ENCODE peak calls at places on chromosomes 3 and 15, in four cellular contexts. C is mesothelial cell of epicardium, H is endothelial cell of umbilical vein, N is lower leg skin. Z is an unnamed sample.

GRCh38 chr3:78506581-78507195 is 1261.1 kb downstream of the ROBO1 start:
- DNase-seq in N (no peak), C (no peak), H (no peak), Z (no peak)

GRCh38 chr3:135981701-135982403 is 16.3 kb downstream of the PPP2R3A start:
- DNase-seq in H (no peak), C (no peak), N (no peak), Z (no peak)

GRCh38 chr3:120160050-120160449 is 65.8 kb upstream of the GSK3B start:
- DNase-seq in C (no peak), H (no peak), N (peak; percentile 84), Z (peak; percentile 92)

GRCh38 chr15:68379058-68379758 is 52.8 kb downstream of the ITGA11 start:
- DNase-seq in C (no peak), N (peak; percentile 9), H (no peak), Z (peak; percentile 62)

GRCh38 chr15:52180196-52180835 is 10.9 kb downstream of the GNB5 start:
- DNase-seq in C (no peak), H (no peak), N (peak; percentile 24), Z (no peak)

GRCh38 chr3:50245831-50246516 is 10.0 kb downstream of the GNAI2 start:
- DNase-seq in H (peak; percentile 90), N (peak; percentile 88), C (peak; percentile 98), Z (peak; percentile 98)

GRCh38 chr3:174440350-174440716 is 418.8 kb upstream of the NAALADL2 start:
- DNase-seq in C (no peak), H (no peak), N (peak; percentile 31), Z (no peak)

GRCh38 chr15:101492752-101493692 is 3.5 kb upstream of the PCSK6 start:
- DNase-seq in H (no peak), N (no peak), C (no peak), Z (peak; percentile 25)

GRCh38 chr3:141280690-141281089 is 49.1 kb downstream of the PXYLP1 start:
- DNase-seq in C (no peak), H (no peak), N (no peak), Z (peak; percentile 57)

GRCh38 chr3:39154323-39155021 is 1.1 kb upstream of the CSRNP1 start:
- DNase-seq in H (no peak), N (no peak), C (no peak), Z (no peak)

GRCh38 chr3:185335799-185336198 is 27.1 kb upstream of the MAP3K13 start:
- DNase-seq in N (no peak), C (no peak), H (peak; percentile 36), Z (no peak)

GRCh38 chr3:183108002-183108449 is 8.7 kb upstream of the MCCC1 start:
- DNase-seq in N (no peak), C (no peak), H (peak; percentile 41), Z (no peak)

GRCh38 chr15:79315623-79316328 is 4.9 kb downstream of the TMED3 start:
- DNase-seq in N (no peak), H (no peak), C (no peak), Z (no peak)

GRCh38 chr3:30720586-30721313 is 114.3 kb downstream of the TGFBR2 start:
- DNase-seq in N (no peak), C (no peak), H (peak; percentile 71), Z (no peak)

GRCh38 chr3:124779116-124779515 is 48.9 kb downstream of the UMPS start:
- DNase-seq in N (no peak), C (no peak), H (no peak), Z (no peak)

GRCh38 chr3:142027713-142028112 is 121.6 kb downstream of the TFDP2 start:
- DNase-seq in N (no peak), C (no peak), H (peak; percentile 64), Z (no peak)

GRCh38 chr3:127637546-127637945 is 8.6 kb downstream of the PODXL2 start:
- DNase-seq in H (no peak), N (no peak), C (no peak), Z (no peak)

GRCh38 chr3:172182797-172183196 is 143.4 kb downstream of the FNDC3B start:
- DNase-seq in H (no peak), N (no peak), C (no peak), Z (no peak)

GRCh38 chr3:134039161-134039862 is 9.6 kb upstream of the SLCO2A1 start:
- DNase-seq in H (no peak), C (no peak), N (no peak), Z (peak; percentile 67)

GRCh38 chr15:70328137-70329115 is 230.7 kb upstream of the TLE3 start:
- DNase-seq in C (peak; percentile 35), H (no peak), N (no peak), Z (peak; percentile 79)

GRCh38 chr3:170689218-170689874 is 103.5 kb upstream of the SLC7A14 start:
- DNase-seq in N (peak; percentile 47), H (peak; percentile 62), C (peak; percentile 62), Z (peak; percentile 86)

GRCh38 chr3:40597441-40597840 is 72.7 kb downstream of the ZNF621 start:
- DNase-seq in N (no peak), C (no peak), H (no peak), Z (no peak)

GRCh38 chr3:31364711-31365110 is 168.0 kb upstream of the STT3B start:
- DNase-seq in H (no peak), N (no peak), C (no peak), Z (no peak)

GRCh38 chr3:44678480-44679116 is 30.1 kb downstream of the ZNF35 start:
- DNase-seq in C (no peak), H (no peak), N (no peak), Z (no peak)

GRCh38 chr3:155019576-155019975 is 60.5 kb upstream of the MME start:
- DNase-seq in N (no peak), C (no peak), H (no peak), Z (no peak)

GRCh38 chr15:68638953-68639500 is 60.2 kb downstream of the CORO2B start:
- DNase-seq in C (no peak), H (no peak), N (no peak), Z (no peak)

GRCh38 chr3:197463279-197463678 is 92.5 kb downstream of the BDH1 start:
- DNase-seq in C (no peak), H (no peak), N (no peak), Z (no peak)

DNA sequence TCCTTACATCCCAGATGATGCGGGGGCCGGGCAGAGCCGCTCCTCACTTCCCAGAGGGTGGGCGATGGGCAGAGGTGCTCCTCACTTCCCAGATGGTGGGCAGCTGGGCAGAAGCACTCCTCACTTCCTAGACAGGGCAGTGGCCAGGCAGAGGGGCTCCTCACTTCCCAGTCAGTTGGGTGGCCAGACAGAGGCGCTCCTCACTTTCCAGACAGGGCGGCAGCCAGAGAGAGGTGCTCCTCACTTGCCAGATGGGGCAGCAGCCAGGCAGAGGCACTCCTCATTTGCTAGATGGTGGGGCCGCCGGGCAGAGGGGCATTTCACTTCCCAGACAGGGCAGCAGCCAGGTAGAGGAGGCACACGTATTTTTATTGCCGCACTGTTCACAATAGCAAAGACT is 622.0 kb upstream of the KCNMB2 start:
- DNase-seq in C (no peak), N (no peak), H (no peak), Z (no peak)
- TF ChIP-seq CTCF in C (no peak), N (no peak), H (no peak), Z (no peak)

DNA sequence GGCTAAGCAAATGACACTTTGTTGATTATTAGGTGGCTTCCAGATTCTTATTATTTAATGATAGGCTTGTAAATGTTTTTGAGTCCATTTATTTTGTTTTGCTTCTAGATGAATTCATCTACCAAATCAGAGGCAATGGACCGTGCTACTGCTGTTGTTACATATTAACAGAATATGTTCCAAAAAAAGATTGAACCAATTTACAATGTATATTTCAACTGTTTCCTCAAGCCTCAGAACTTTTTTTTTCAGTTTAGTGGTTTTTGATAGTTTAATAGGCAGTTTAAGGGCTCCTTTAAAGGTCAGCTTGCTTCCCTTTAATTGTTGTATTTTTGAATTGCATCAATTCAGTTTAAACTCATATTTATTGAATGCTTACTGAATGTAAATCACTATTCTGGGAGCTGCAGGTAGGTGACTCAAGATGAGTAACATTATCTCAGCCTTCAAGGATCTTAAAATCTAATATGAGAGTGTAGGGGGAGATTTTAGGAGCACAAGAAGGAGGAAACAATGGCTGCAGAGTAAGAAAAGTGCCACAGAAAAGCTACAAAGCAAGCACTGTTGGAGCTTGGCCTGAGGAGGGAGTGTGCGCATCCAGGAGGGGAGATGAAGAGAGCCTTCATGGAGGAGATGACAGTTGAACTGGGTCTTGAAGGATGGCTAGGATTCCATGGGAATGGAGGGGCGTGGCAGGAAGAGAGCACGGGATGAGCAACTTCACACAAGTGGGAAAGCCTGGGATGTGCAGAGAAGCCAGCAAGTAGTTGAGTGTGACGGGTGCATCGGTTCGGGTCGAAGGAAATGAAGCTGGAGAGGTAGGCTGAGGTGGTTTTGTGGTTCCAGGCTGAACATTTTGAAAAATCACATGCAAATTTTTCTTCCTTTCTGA is 14.7 kb downstream of the MAP2K1 start:
- DNase-seq in H (no peak), C (no peak), N (no peak), Z (no peak)
- TF ChIP-seq CTCF in H (no peak), C (no peak), N (no peak), Z (no peak)

GRCh38 chr3:184135149-184135910 is at the start of gene EIF2B5:
- DNase-seq in H (peak; percentile 96), C (peak; percentile 83), N (peak; percentile 92), Z (peak; percentile 93)
- TF ChIP-seq CTCF in H (peak; percentile 26), C (no peak), N (no peak), Z (peak; percentile 58)

GRCh38 chr15:57751177-57751800 is 44.8 kb downstream of the POLR2M start:
- DNase-seq in C (no peak), H (peak; percentile 72), N (no peak), Z (no peak)
- TF ChIP-seq CTCF in C (no peak), H (peak; percentile 53), N (no peak), Z (peak; percentile 78)

DNA sequence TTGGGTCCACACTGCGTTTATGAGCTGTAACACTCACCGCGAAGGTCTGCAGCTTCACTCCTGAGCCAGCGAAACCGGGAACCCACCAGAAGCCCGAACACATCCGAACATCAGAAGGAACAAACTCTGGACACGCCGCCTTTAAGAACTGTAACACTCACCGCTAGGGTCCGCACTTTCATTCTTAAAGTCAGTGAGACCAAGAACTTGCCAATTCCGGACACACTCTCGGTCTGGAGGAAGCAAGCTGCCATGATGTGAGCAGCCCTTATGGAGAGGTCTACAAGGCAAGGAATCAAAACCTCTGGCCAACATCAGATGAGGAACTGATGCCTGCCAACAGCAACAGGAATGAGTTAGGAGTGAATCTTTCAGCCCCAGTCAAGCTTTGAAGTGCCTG is 62.9 kb downstream of the SLC28A2 start:
- DNase-seq in C (no peak), N (no peak), H (no peak), Z (no peak)
- TF ChIP-seq CTCF in C (no peak), N (no peak), H (no peak), Z (peak; percentile 29)

GRCh38 chr3:8705575-8705974 is 28.0 kb upstream of the CAV3 start:
- DNase-seq in C (no peak), N (no peak), H (no peak), Z (no peak)

GRCh38 chr3:8702560-8702959 is 31.0 kb upstream of the CAV3 start:
- DNase-seq in N (no peak), C (no peak), H (no peak), Z (no peak)
- TF ChIP-seq CTCF in N (no peak), C (peak; percentile 12), H (peak; percentile 40), Z (peak; percentile 38)

GRCh38 chr15:50146661-50147060 is 27.6 kb upstream of the ATP8B4 start:
- DNase-seq in C (no peak), N (no peak), H (no peak), Z (no peak)

GRCh38 chr15:50141856-50142255 is 22.8 kb upstream of the ATP8B4 start:
- DNase-seq in H (no peak), N (no peak), C (no peak), Z (no peak)

GRCh38 chr15:50143255-50143860 is 24.3 kb upstream of the ATP8B4 start:
- DNase-seq in H (no peak), C (no peak), N (no peak), Z (no peak)

GRCh38 chr15:50145451-50145872 is 26.4 kb upstream of the ATP8B4 start:
- DNase-seq in H (peak; percentile 73), N (no peak), C (no peak), Z (no peak)

GRCh38 chr15:50144342-50145120 is 25.5 kb upstream of the ATP8B4 start:
- DNase-seq in N (no peak), H (no peak), C (no peak), Z (no peak)
- TF ChIP-seq CTCF in N (no peak), H (no peak), C (no peak), Z (no peak)